ENCODE peak calls at places on chromosomes 7 and 10, in seven cellular contexts. S is BE2C; U is epithelial cell of esophagus; E is CD4-positive, alpha-beta T cell; G is hepatocyte; O is heart right ventricle; K is HFF-Myc. W is an unnamed sample.

GRCh38 chr10:31157125-31157983 is 125.7 kb upstream of the ZNF438 start:
- DNase-seq in U (no peak), K (peak; percentile 26), S (peak; percentile 33), E (no peak), O (peak; percentile 69), G (peak; percentile 32), W (no peak)

GRCh38 chr7:8322667-8323066 is 60.7 kb upstream of the ICA1 start:
- DNase-seq in K (no peak), G (no peak), S (no peak), E (no peak), O (no peak), U (no peak), W (no peak)

GRCh38 chr7:17242504-17242903 is 55.9 kb upstream of the AHR start:
- DNase-seq in S (no peak), G (no peak), U (peak; percentile 63), E (no peak), K (no peak), O (no peak), W (no peak)

GRCh38 chr7:152968003-152968402 is 208.5 kb downstream of the ACTR3B start:
- DNase-seq in K (no peak), E (no peak), G (peak; percentile 40), S (peak; percentile 46), O (no peak), U (peak; percentile 11), W (no peak)

GRCh38 chr7:73832806-73833205 is 2.0 kb downstream of the CLDN4 start:
- DNase-seq in E (no peak), K (no peak), U (peak; percentile 45), G (no peak), O (no peak), S (no peak), W (no peak)

GRCh38 chr7:78125884-78126283 is 327.3 kb downstream of the PHTF2 start:
- DNase-seq in O (no peak), S (no peak), G (no peak), K (no peak), E (no peak), U (peak; percentile 44), W (no peak)

GRCh38 chr10:69232736-69233135 is 12.6 kb downstream of the HKDC1 start:
- DNase-seq in K (no peak), G (no peak), E (peak; percentile 42), U (no peak), S (no peak), O (no peak), W (no peak)

GRCh38 chr7:351256-351655 is 61.3 kb downstream of the FOXL3 start:
- DNase-seq in S (no peak), O (peak; percentile 7), K (no peak), E (peak; percentile 57), G (no peak), U (no peak), W (no peak)

GRCh38 chr10:92810934-92811532 is 37.3 kb upstream of the EXOC6 start:
- DNase-seq in G (no peak), K (no peak), E (no peak), S (no peak), O (no peak), U (no peak), W (no peak)

GRCh38 chr7:157576415-157576814 is 239.6 kb downstream of the DNAJB6 start:
- DNase-seq in S (no peak), U (no peak), E (peak; percentile 65), O (no peak), K (no peak), G (no peak), W (no peak)

GRCh38 chr10:31404640-31405039 is 85.6 kb downstream of the ZEB1 start:
- DNase-seq in S (no peak), U (no peak), K (no peak), G (no peak), O (no peak), E (no peak), W (no peak)

GRCh38 chr7:2729043-2729892 is 41.3 kb downstream of the AMZ1 start:
- DNase-seq in S (no peak), U (no peak), O (no peak), K (no peak), G (no peak), E (no peak), W (no peak)

GRCh38 chr10:92480422-92480821 is 93.5 kb downstream of the IDE start:
- DNase-seq in U (peak; percentile 52), G (no peak), S (no peak), O (no peak), E (no peak), K (no peak), W (no peak)

GRCh38 chr7:101121996-101122932 is 4.6 kb upstream of the SERPINE1 start:
- DNase-seq in G (peak; percentile 90), S (no peak), E (no peak), O (peak; percentile 64), U (peak; percentile 90), K (peak; percentile 86), W (peak; percentile 42)

GRCh38 chr10:1650542-1651279 is 86.6 kb downstream of the ADARB2 start:
- DNase-seq in U (no peak), K (no peak), E (no peak), O (no peak), S (no peak), G (no peak), W (no peak)

GRCh38 chr10:23172846-23173548 is 19.1 kb upstream of the PTF1A start:
- DNase-seq in S (no peak), E (no peak), K (no peak), G (no peak), O (no peak), U (no peak), W (no peak)

GRCh38 chr10:13913890-13914289 is 327.1 kb downstream of the PRPF18 start:
- DNase-seq in K (no peak), O (no peak), E (no peak), G (no peak), S (no peak), U (no peak), W (no peak)

GRCh38 chr7:91876391-91877133 is 3.9 kb downstream of the MTERF1 start:
- DNase-seq in O (no peak), S (no peak), K (no peak), U (peak; percentile 57), G (no peak), E (no peak), W (no peak)

GRCh38 chr7:31735991-31736982 is 49.3 kb downstream of the PPP1R17 start:
- DNase-seq in G (peak; percentile 82), S (peak; percentile 55), K (peak; percentile 22), E (no peak), U (peak; percentile 75), O (peak; percentile 20), W (peak; percentile 56)

GRCh38 chr10:66586073-66586472 is 339.8 kb upstream of the LRRTM3 start:
- DNase-seq in O (no peak), E (no peak), U (no peak), K (no peak), S (peak; percentile 18), G (peak; percentile 12), W (no peak)

GRCh38 chr7:14687241-14687640 is 215.3 kb downstream of the DGKB start:
- DNase-seq in O (no peak), G (no peak), S (no peak), K (no peak), E (no peak), U (no peak), W (no peak)

GRCh38 chr10:35058134-35058533 is 32.0 kb downstream of the CUL2 start:
- DNase-seq in K (peak; percentile 75), E (no peak), S (no peak), G (no peak), O (no peak), U (peak; percentile 69), W (no peak)

GRCh38 chr7:5526190-5527037 is 102.8 kb upstream of the TNRC18 start:
- DNase-seq in O (peak; percentile 43), S (peak; percentile 46), E (peak; percentile 21), U (peak; percentile 94), G (peak; percentile 68), K (no peak), W (peak; percentile 77)
- TF ChIP-seq CTCF in O (peak; percentile 30), S (no peak), E (no peak), U (peak; percentile 29), G (peak; percentile 7), K (no peak), W (no peak)

DNA sequence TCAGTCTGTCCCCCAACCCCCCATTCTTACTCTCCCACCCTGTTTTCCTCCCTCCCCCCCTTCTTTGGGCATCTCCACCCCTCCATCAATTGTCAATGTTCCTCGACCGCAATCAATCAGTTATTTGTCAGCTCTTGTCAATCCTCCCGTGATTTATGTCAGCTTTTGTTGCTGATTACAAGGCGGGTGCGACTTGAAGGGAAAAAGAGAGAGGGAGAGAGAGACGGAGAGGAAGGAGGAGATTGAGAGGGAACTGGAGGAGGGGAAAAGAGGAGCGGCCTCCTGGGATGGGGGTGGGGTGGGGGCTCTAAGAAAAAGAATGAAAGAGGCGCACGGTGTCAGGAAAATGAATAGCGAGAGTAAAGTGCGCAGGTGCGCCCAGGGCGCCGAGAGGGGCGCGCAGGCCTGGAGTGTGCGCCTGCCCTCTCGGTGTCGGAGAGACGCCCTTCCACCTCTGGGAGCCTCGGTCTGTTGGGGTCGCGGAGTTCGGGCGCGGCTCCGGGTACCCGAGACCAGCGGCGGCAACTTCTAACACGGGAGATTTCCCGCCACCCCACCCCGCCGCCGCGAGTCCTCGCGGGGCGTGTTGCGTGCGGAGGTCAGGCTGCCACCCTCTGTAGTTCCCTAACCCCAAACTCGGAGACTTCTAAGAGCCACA is 1.1 kb upstream of the ZNF503 start:
- DNase-seq in S (no peak), G (peak; percentile 87), E (no peak), U (peak; percentile 76), K (no peak), O (peak; percentile 31), W (no peak)
- TF ChIP-seq CTCF in S (no peak), G (no peak), E (no peak), U (no peak), K (no peak), O (no peak), W (no peak)

GRCh38 chr7:126303926-126304325 is 948.8 kb downstream of the GRM8 start:
- DNase-seq in K (no peak), U (peak; percentile 30), G (no peak), E (no peak), S (no peak), O (no peak), W (no peak)

DNA sequence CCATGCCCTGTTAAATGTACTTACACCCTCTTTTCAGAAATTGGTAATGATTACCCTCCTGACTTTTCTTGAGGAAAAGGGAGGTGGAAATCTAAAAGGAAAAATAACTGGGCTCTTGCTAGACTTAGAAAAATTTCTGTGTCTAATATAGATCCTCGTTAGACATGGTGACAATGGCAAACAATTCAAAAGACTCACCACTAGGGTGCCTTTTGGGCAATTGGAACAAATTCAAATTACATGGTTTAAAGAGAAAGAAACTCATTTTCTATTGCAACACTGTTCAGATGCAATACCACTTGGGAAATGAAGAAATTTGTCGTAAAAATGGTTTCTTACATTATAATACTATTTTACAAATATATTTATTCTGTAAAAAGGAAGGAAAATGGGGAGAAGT is 950.1 kb downstream of the GRM8 start:
- DNase-seq in K (no peak), O (no peak), E (no peak), U (peak; percentile 2), G (no peak), S (no peak), W (no peak)
- TF ChIP-seq CTCF in K (no peak), O (no peak), E (no peak), U (no peak), G (no peak), S (peak; percentile 44), W (no peak)

DNA sequence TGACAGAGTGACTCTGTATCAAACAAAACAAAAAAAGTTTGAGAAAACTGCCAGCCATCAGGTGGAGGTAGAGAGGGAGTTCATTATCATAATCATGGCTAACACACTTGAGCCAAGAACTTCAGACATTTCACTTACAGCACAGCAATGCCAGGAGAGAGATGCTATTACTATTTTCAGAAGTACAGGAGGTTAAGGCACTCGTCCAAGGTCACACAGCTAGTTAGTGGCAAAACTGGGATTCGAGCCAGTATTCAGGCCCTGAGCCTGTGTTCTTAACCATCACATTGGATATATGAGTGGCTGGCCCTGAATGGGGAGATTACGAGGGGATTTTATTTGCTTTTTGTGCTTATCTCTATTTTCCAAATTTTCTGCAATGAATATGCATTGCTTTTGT is 24.8 kb upstream of the UNC5B start:
- DNase-seq in K (no peak), S (no peak), G (no peak), E (no peak), O (no peak), U (no peak), W (no peak)
- TF ChIP-seq CTCF in K (no peak), S (no peak), G (no peak), E (no peak), O (no peak), U (no peak), W (no peak)

W was measured in breast epithelium.